ENCODE peak calls at places on chromosomes 2 and 18, in six cellular contexts. One of them, this sample, is unnamed.
A peak's percentile ranks its signal among the peaks of the same experiment; 100 is the strongest.

GRCh38 chr2:239308696-239309397 is 92.0 kb downstream of the HDAC4 start:
- DNase-seq in NCI-H774: no peak
- DNase-seq in CD8-positive, alpha-beta T cell: no peak
- DNase-seq in NCI-H2029: no peak
- DNase-seq in BJ: peak; percentile 56
- DNase-seq in GM04503: no peak
- DNase-seq in this sample: no peak

GRCh38 chr18:459801-460200 is 40.7 kb downstream of the COLEC12 start:
- DNase-seq in NCI-H774: no peak
- DNase-seq in CD8-positive, alpha-beta T cell: no peak
- DNase-seq in NCI-H2029: no peak
- DNase-seq in BJ: no peak
- DNase-seq in GM04503: no peak
- DNase-seq in this sample: no peak

GRCh38 chr2:28343971-28344715 is 48.5 kb upstream of the FOSL2 start:
- DNase-seq in NCI-H774: no peak
- DNase-seq in CD8-positive, alpha-beta T cell: no peak
- DNase-seq in NCI-H2029: no peak
- DNase-seq in BJ: no peak
- DNase-seq in GM04503: no peak
- DNase-seq in this sample: no peak

GRCh38 chr2:29311458-29311857 is 196.2 kb downstream of the CLIP4 start:
- DNase-seq in NCI-H774: no peak
- DNase-seq in CD8-positive, alpha-beta T cell: no peak
- DNase-seq in NCI-H2029: no peak
- DNase-seq in BJ: no peak
- DNase-seq in GM04503: no peak
- DNase-seq in this sample: no peak

GRCh38 chr2:7119504-7119835 is 202.3 kb downstream of the RNF144A start:
- DNase-seq in NCI-H774: no peak
- DNase-seq in CD8-positive, alpha-beta T cell: no peak
- DNase-seq in NCI-H2029: no peak
- DNase-seq in BJ: no peak
- DNase-seq in GM04503: no peak
- DNase-seq in this sample: no peak

GRCh38 chr2:200810252-200810650 is 1.5 kb upstream of the BZW1 start:
- DNase-seq in NCI-H774: no peak
- DNase-seq in CD8-positive, alpha-beta T cell: no peak
- DNase-seq in NCI-H2029: no peak
- DNase-seq in BJ: peak; percentile 70
- DNase-seq in GM04503: peak; percentile 66
- DNase-seq in this sample: peak; percentile 57

GRCh38 chr2:241069821-241070281 is 32.2 kb downstream of the MTERF4 start:
- DNase-seq in NCI-H774: no peak
- DNase-seq in CD8-positive, alpha-beta T cell: no peak
- DNase-seq in NCI-H2029: no peak
- DNase-seq in BJ: no peak
- DNase-seq in GM04503: no peak
- DNase-seq in this sample: no peak

GRCh38 chr2:237483018-237483731 is 3.9 kb upstream of the MLPH start:
- DNase-seq in NCI-H774: no peak
- DNase-seq in CD8-positive, alpha-beta T cell: no peak
- DNase-seq in NCI-H2029: peak; percentile 67
- DNase-seq in BJ: no peak
- DNase-seq in GM04503: no peak
- DNase-seq in this sample: no peak

GRCh38 chr18:72086421-72086820 is 457.7 kb downstream of the CBLN2 start:
- DNase-seq in NCI-H774: no peak
- DNase-seq in CD8-positive, alpha-beta T cell: no peak
- DNase-seq in NCI-H2029: no peak
- DNase-seq in BJ: no peak
- DNase-seq in GM04503: no peak
- DNase-seq in this sample: no peak

GRCh38 chr2:131034122-131035051 is 58.9 kb downstream of the FAM168B start:
- DNase-seq in NCI-H774: no peak
- DNase-seq in CD8-positive, alpha-beta T cell: peak; percentile 44
- DNase-seq in NCI-H2029: no peak
- DNase-seq in BJ: no peak
- DNase-seq in GM04503: no peak
- DNase-seq in this sample: no peak

GRCh38 chr2:119230630-119231185 is 7.1 kb downstream of the STEAP3 start:
- DNase-seq in NCI-H774: no peak
- DNase-seq in CD8-positive, alpha-beta T cell: no peak
- DNase-seq in NCI-H2029: no peak
- DNase-seq in BJ: no peak
- DNase-seq in GM04503: no peak
- DNase-seq in this sample: peak; percentile 8

GRCh38 chr2:147569426-147569825 is 275.4 kb upstream of the ACVR2A start:
- DNase-seq in NCI-H774: no peak
- DNase-seq in CD8-positive, alpha-beta T cell: no peak
- DNase-seq in NCI-H2029: no peak
- DNase-seq in BJ: no peak
- DNase-seq in GM04503: no peak
- DNase-seq in this sample: no peak